ENCODE peak calls at places on chromosomes 16 and 17, in nine cellular contexts. D is H54; H is A673; Z is DMS153; V is activated T-cell treated with anti-CD3 and anti-CD28 coated beads, Interleukin-2, amount 50 U/mL, for 4 hours; C is MG63; S is activated naive CD4-positive, alpha-beta T cell treated with anti-CD3 and anti-CD28 coated beads, Interleukin-2, amount 10 ng/mL, durations not matched to agents 7 days and 5 days; X is activated CD4-positive, CD25-positive, alpha-beta regulatory T cell; B is memory B cell. I is an unnamed sample.
A peak's percentile ranks its signal among the peaks of the same experiment; 100 is the strongest.

GRCh38 chr17:63932008-63932561 is at the start of gene CD79B:
- DNase-seq in C (no peak), S (peak; percentile 64), H (peak; percentile 19), B (peak; percentile 86), X (peak; percentile 19), V (no peak), D (no peak), Z (no peak), I (peak; percentile 62)

GRCh38 chr17:29210879-29211278 is 30.7 kb upstream of the MYO18A start:
- DNase-seq in Z (no peak), S (no peak), D (no peak), X (no peak), C (no peak), B (no peak), H (no peak), V (no peak), I (no peak)

GRCh38 chr16:50270510-50271147 is 4.3 kb downstream of the ADCY7 start:
- DNase-seq in B (no peak), H (no peak), C (no peak), S (no peak), D (no peak), Z (no peak), V (no peak), X (no peak), I (peak; percentile 28)

GRCh38 chr17:28725166-28725659 is 820 bp downstream of the TLCD1 start:
- DNase-seq in V (no peak), S (no peak), C (peak; percentile 74), Z (peak; percentile 56), H (peak; percentile 76), X (no peak), B (peak; percentile 53), D (no peak), I (no peak)

GRCh38 chr17:1511756-1512321 is 4.6 kb downstream of the INPP5K start:
- DNase-seq in D (no peak), V (no peak), Z (no peak), S (no peak), B (no peak), X (no peak), C (peak; percentile 63), H (peak; percentile 79), I (no peak)

GRCh38 chr17:7058831-7059447 is 15.0 kb upstream of the SLC16A11 start:
- DNase-seq in H (no peak), Z (no peak), S (no peak), D (no peak), C (no peak), X (no peak), V (no peak), B (no peak), I (no peak)

GRCh38 chr17:59521465-59522126 is 43.8 kb upstream of the DHX40 start:
- DNase-seq in D (peak; percentile 80), Z (peak; percentile 34), V (peak; percentile 52), B (peak; percentile 63), H (peak; percentile 78), S (peak; percentile 73), C (peak; percentile 41), X (peak; percentile 10), I (peak; percentile 62)

GRCh38 chr17:41629826-41630670 is 5.7 kb upstream of the KRT17 start:
- DNase-seq in H (no peak), B (no peak), V (no peak), S (no peak), X (no peak), D (no peak), C (no peak), Z (no peak), I (no peak)

GRCh38 chr16:2004795-2005517 is 4.7 kb downstream of the ZNF598 start:
- DNase-seq in C (no peak), X (no peak), S (no peak), Z (peak; percentile 9), H (no peak), D (no peak), V (no peak), B (no peak), I (no peak)

GRCh38 chr16:13453938-13454553 is 465.9 kb upstream of the ERCC4 start:
- DNase-seq in B (no peak), H (peak; percentile 23), C (no peak), D (no peak), V (no peak), X (no peak), Z (no peak), S (peak; percentile 34), I (no peak)